ENCODE peak calls at places on chromosomes 16 and 17, in five cellular contexts. H is CD4-positive, alpha-beta T cell; N is astrocyte of the spinal cord; P is prostate gland; F is nephron progenitor cell. V is an unnamed sample.

GRCh38 chr17:10993126-10993525 is 155.2 kb upstream of the PIRT start:
- DNase-seq in H (no peak), N (no peak), P (no peak), F (no peak), V (no peak)

GRCh38 chr17:64296246-64296645 is 33.2 kb upstream of the TEX2 start:
- DNase-seq in H (no peak), N (peak; percentile 28), P (no peak), F (no peak), V (no peak)

GRCh38 chr17:39981207-39982068 is 831 bp downstream of the PSMD3 start:
- DNase-seq in H (no peak), N (peak; percentile 2), P (no peak), F (no peak), V (no peak)

GRCh38 chr17:3827124-3827773 is 18.8 kb downstream of the NCBP3 start:
- DNase-seq in H (peak; percentile 68), N (peak; percentile 77), P (peak; percentile 55), F (peak; percentile 63), V (no peak)

GRCh38 chr16:24535827-24536226 is 3.5 kb upstream of the RBBP6 start:
- DNase-seq in H (no peak), N (no peak), P (no peak), F (no peak), V (no peak)

GRCh38 chr17:45423936-45424335 is 8.7 kb downstream of the ARHGAP27 start:
- DNase-seq in H (no peak), N (no peak), P (no peak), F (no peak), V (no peak)

GRCh38 chr16:2190659-2191445 is 5.6 kb downstream of the CASKIN1 start:
- DNase-seq in H (no peak), N (no peak), P (no peak), F (no peak), V (no peak)

GRCh38 chr16:54928421-54929089 is 2.1 kb upstream of the IRX5 start:
- DNase-seq in H (peak; percentile 30), N (peak; percentile 20), P (peak; percentile 78), F (no peak), V (peak; percentile 38)

DNA sequence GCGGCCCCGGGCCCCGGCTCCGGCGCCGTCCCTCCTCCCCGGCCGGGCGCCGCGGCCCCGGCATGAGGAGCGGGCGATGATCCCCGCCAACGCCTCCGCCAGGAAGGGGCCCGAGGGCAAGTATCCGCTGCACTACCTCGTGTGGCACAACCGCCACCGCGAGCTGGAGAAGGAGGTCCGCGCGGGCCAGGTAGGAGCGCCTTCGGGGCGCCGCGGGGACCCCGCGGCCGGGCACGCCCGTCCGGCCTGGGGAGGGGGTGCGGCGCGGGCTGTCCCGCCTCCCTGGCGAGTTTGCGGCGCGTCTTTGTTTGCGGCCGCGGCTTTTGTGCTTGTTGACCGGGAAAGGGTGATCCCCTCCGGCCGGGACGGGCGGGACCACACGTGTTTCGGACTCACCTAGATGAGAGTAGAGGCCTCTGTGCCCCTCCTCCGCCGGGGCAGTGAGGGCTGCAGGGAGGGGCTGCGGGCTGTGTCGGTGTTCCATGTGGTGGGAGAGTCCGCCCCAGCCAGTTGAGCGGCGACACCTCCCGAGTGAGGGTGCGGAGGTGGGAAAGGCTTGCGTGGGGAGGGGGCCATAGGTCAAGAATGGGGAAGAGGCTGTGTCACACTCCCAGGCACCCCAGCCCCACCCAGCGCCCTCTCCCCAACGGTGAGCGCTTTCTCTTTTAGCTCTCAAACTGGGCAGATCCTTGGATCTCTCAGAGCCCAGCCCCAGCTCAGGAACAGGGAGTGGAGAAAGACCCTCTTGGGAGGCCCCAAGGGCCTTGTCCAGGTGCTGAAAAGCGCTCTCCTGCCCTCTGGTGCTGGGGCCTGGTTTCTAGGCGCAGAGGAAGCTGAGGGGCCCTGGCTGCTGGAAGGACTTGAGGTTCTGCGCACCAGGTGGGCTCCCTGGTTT is 861 bp downstream of the ANKRD13B start:
- DNase-seq in H (no peak), N (peak; percentile 22), P (no peak), F (peak; percentile 57), V (no peak)
- TF ChIP-seq CTCF in H (peak; percentile 15), N (peak; percentile 29), P (no peak), F (no peak), V (peak; percentile 41)

GRCh38 chr17:13140750-13141149 is 122.9 kb upstream of the ELAC2 start:
- DNase-seq in H (no peak), N (no peak), P (no peak), F (no peak), V (no peak)
- TF ChIP-seq CTCF in H (no peak), N (peak; percentile 10), P (no peak), F (no peak), V (no peak)

GRCh38 chr16:14181371-14182050 is 110.4 kb downstream of the MRTFB start:
- DNase-seq in H (no peak), N (peak; percentile 61), P (no peak), F (no peak), V (no peak)

GRCh38 chr16:14182999-14183398 is 111.9 kb downstream of the MRTFB start:
- DNase-seq in H (no peak), N (no peak), P (no peak), F (no peak), V (no peak)

GRCh38 chr16:14186954-14187306 is 115.8 kb downstream of the MRTFB start:
- DNase-seq in H (no peak), N (peak; percentile 14), P (no peak), F (no peak), V (no peak)

GRCh38 chr16:14187517-14188338 is 116.6 kb downstream of the MRTFB start:
- DNase-seq in H (no peak), N (no peak), P (no peak), F (no peak), V (no peak)

DNA sequence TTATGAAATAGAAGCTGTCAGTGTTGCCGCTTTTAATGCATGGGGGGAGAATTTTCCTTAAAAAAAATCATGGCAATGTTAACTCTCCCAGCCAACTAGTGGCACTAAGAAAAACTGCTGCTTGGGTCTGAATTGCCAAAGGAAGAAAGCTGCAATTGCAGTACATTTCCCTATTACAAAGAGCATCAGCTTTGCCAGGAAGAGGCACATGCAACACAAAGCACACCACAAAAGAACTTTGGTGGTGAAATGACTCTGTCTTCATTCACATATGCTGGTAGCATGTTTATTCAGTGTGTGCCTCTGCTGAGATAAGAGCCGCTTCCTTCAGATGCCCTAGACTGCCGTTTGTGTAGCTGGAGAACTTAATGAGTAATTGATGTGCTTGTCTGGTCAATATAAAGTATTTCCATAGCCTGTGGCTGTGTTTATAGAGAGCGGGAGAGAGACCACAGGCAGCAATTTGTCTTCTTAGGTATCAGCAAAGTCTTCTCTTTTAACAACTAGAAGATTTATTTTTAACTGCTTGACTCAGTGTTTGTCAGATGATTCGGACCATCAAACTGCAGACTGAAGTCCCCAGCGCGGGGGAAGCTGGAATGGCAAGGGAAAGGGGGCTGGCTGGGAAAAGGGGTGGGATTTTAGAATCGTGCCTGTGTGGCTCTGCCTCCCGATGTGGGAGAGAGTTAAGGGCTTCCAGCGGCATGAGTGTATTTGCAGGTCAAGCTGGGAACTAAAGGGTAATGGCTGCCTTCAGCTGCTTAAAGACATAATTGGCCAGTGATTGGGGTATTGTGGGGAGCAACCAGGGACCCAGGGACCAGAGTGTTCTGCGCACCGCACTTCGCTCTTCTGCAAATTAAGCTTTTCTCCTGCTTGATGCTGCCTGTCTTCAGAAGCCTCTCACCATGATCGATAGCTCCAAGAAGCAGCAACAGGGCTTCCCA is 115.2 kb downstream of the MRTFB start:
- DNase-seq in H (no peak), N (peak; percentile 76), P (no peak), F (peak; percentile 64), V (no peak)
- TF ChIP-seq CTCF in H (peak; percentile 21), N (peak; percentile 63), P (no peak), F (peak; percentile 49), V (peak; percentile 17)

GRCh38 chr17:916315-916714 is 63.3 kb downstream of the NXN start:
- DNase-seq in H (no peak), N (no peak), P (no peak), F (no peak), V (no peak)
- TF ChIP-seq CTCF in H (no peak), N (peak; percentile 13), P (no peak), F (no peak), V (no peak)

DNA sequence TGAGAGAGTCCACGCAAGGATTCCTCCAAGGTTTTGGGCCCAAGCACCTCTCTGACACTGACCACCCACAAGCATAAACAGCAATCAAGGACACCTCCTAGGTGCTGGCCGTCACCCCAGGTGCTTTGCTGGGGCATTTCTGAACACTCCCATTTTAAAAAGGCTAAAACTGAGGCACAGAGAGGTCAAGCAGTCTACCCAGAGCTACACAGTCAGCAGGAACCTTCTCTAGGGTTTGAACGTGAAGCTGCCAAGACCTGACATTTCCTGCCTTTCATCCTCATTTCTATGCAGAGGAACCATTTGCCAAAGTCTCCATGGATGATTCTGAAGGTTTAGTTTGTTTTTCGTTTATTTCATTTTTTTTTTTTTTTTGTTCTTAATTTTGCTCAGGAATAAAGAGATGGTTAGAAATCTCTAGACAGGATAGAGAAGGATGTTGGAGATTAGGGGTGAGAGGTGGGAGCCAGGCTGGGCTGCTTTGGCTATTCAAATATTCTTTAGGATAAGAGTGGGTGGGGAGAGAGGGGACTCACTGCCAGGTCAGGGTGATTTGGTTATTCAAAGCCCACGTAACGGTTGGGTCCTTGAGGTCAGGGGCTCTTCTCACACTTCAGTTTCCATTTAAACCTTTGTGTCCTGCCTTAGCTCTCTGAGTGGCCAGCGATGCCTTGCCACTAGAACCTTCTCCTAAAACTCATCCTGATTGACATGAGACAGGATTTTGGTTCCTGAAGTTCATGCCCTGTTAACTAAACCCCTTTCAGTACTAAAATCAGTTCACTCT is 6.2 kb downstream of the PLCG2 start:
- DNase-seq in H (no peak), N (no peak), P (no peak), F (no peak), V (no peak)
- TF ChIP-seq CTCF in H (no peak), N (no peak), P (no peak), F (no peak), V (no peak)

DNA sequence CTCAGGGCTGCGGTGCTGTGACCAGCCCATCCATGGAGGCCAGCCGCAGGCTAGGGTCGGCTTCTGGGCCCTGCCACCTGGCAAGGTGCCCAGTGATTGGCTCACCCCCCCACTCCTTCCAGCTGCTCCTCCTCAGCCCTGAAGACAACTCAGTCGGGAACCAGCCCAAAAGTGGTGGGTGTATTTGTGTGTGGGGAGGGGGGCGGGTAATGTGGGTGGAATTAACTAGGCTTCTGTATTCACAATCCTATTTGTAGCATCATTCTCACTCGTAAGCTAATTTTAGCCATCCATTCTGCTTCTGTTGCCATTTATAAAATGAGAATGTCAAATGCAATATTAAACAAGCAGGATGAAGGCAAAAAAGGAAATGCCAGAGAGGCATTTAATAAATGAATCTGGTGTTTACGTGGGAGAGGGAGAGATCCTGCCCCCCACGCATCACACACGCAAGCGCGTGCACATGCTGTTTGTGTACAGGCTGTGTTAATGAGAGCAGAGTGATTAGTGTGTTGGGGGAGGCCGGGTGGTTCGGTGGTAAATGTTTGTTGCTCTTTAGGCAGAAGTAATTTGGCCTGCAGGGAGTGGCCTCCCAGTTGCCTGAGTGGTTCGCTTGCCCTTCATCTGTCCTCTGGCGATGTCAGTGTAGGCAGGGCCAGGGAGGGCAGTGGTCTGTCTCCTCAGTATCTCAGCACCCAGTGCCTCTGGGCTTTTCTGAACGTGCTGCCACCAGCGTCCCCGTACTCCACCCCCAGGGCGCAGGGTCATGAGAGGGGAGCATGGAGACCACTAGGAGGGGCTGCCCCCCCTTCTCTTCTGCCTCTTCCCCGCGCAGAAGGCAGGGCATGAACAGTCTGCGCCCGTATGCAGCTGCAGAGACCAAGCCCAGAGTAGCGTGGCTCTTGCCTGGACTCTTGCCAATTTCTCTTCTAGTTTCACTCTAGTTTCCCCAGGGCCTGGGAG is 140.0 kb downstream of the CCDC182 start:
- DNase-seq in H (peak; percentile 39), N (peak; percentile 49), P (peak; percentile 49), F (peak; percentile 20), V (peak; percentile 45)
- TF ChIP-seq CTCF in H (no peak), N (no peak), P (no peak), F (no peak), V (no peak)